ENCODE peak calls at places on chromosome 22, in four cellular contexts. B is bronchial epithelial cell, C is GM04503, A is A549. U is an unnamed sample.

GRCh38 chr22:38412435-38413084 is 42.4 kb downstream of the KCNJ4 start:
- DNase-seq in B (no peak), C (no peak), A (no peak), U (peak)

GRCh38 chr22:47806894-47807293 is 1044.4 kb downstream of the TBC1D22A start:
- DNase-seq in B (no peak), C (no peak), A (no peak), U (no peak)

GRCh38 chr22:44975444-44976262 is 34.2 kb downstream of the PHF21B start:
- DNase-seq in B (peak), C (peak), A (peak), U (peak)

GRCh38 chr22:31436132-31436531 is 36.7 kb downstream of the DRG1 start:
- DNase-seq in B (no peak), C (no peak), A (no peak), U (no peak)

GRCh38 chr22:28911279-28911640 is 27.9 kb downstream of the ZNRF3 start:
- DNase-seq in B (no peak), C (no peak), A (no peak), U (no peak)

GRCh38 chr22:37623075-37624016 is 14.7 kb downstream of the GGA1 start:
- DNase-seq in B (no peak), C (no peak), A (peak), U (peak)

GRCh38 chr22:43624144-43624998 is 187.7 kb downstream of the EFCAB6 start:
- DNase-seq in B (peak), C (no peak), A (peak), U (peak)

GRCh38 chr22:22810018-22810427 is 77.6 kb upstream of the IGLL5 start:
- DNase-seq in B (no peak), C (no peak), A (peak), U (peak)

GRCh38 chr22:31093090-31093850 is 12.2 kb downstream of the SMTN start:
- DNase-seq in B (no peak), C (no peak), A (no peak), U (peak)

U was measured in T47D.